ENCODE peak calls at places on chromosomes 12 and 14, in eight cellular contexts. G is uterus, V is kidney epithelial cell, K is cardiac muscle cell, Q is stomach, O is Caco-2, D is A549, C is choroid plexus epithelial cell. E is an unnamed sample.

GRCh38 chr14:102426796-102427195 is 64.1 kb downstream of the TECPR2 start:
- DNase-seq in G (no peak), V (no peak), K (no peak), Q (no peak), O (no peak), D (no peak), C (no peak), E (no peak)

GRCh38 chr12:57127101-57127709 is 1.1 kb upstream of the LRP1 start:
- DNase-seq in G (peak), V (no peak), K (no peak), Q (peak), O (peak), D (peak), C (no peak), E (peak)

GRCh38 chr12:58030566-58031279 is 89.4 kb downstream of the ATP23 start:
- DNase-seq in G (no peak), V (peak), K (peak), Q (no peak), O (no peak), D (no peak), C (peak), E (no peak)

GRCh38 chr14:100131181-100131580 is 28.3 kb downstream of the DEGS2 start:
- DNase-seq in G (no peak), V (no peak), K (no peak), Q (peak), O (peak), D (no peak), C (no peak), E (no peak)

GRCh38 chr14:37027188-37027824 is 145.1 kb downstream of the SLC25A21 start:
- DNase-seq in G (no peak), V (no peak), K (no peak), Q (no peak), O (no peak), D (no peak), C (no peak), E (no peak)

GRCh38 chr12:49698619-49699545 is 8.3 kb downstream of the FMNL3 start:
- DNase-seq in G (no peak), V (peak), K (peak), Q (no peak), O (no peak), D (no peak), C (peak), E (peak)

GRCh38 chr12:30975581-30975980 is 49.0 kb downstream of the TSPAN11 start:
- DNase-seq in G (no peak), V (no peak), K (no peak), Q (no peak), O (no peak), D (no peak), C (no peak), E (no peak)

GRCh38 chr14:41285193-41285748 is 321.4 kb upstream of the LRFN5 start:
- DNase-seq in G (no peak), V (no peak), K (peak), Q (peak), O (peak), D (peak), C (peak), E (no peak)

GRCh38 chr12:25311501-25311900 is 60.8 kb upstream of the KRAS start:
- DNase-seq in G (no peak), V (no peak), K (no peak), Q (no peak), O (no peak), D (no peak), C (no peak), E (no peak)

GRCh38 chr14:52874389-52874788 is 76.5 kb downstream of the FERMT2 start:
- DNase-seq in G (no peak), V (no peak), K (no peak), Q (no peak), O (no peak), D (no peak), C (no peak), E (no peak)

GRCh38 chr14:80681651-80682050 is 259.9 kb downstream of the CEP128 start:
- DNase-seq in G (no peak), V (no peak), K (no peak), Q (no peak), O (no peak), D (no peak), C (no peak), E (no peak)

GRCh38 chr14:89310211-89310610 is 106.8 kb downstream of the FOXN3 start:
- DNase-seq in G (no peak), V (no peak), K (no peak), Q (no peak), O (no peak), D (no peak), C (no peak), E (no peak)

GRCh38 chr12:40691913-40692616 is at the start of gene CNTN1:
- DNase-seq in G (peak), V (no peak), K (peak), Q (no peak), O (no peak), D (peak), C (peak), E (peak)

GRCh38 chr14:61188936-61189808 is 92.0 kb downstream of the TMEM30B start:
- DNase-seq in G (peak), V (no peak), K (peak), Q (peak), O (no peak), D (peak), C (peak), E (no peak)

GRCh38 chr14:61107148-61107641 is 126.2 kb downstream of the SLC38A6 start:
- DNase-seq in G (peak), V (no peak), K (peak), Q (no peak), O (no peak), D (no peak), C (peak), E (no peak)

GRCh38 chr12:112677050-112677765 is 114.3 kb upstream of the RPH3A start:
- DNase-seq in G (no peak), V (no peak), K (no peak), Q (no peak), O (no peak), D (no peak), C (no peak), E (no peak)

GRCh38 chr12:1855241-1855640 is 34.9 kb downstream of the LRTM2 start:
- DNase-seq in G (no peak), V (no peak), K (peak), Q (no peak), O (peak), D (no peak), C (peak), E (no peak)

GRCh38 chr14:47194051-47194450 is 481.4 kb downstream of the MDGA2 start:
- DNase-seq in G (no peak), V (no peak), K (peak), Q (no peak), O (no peak), D (no peak), C (peak), E (no peak)

GRCh38 chr12:123591702-123592481 is 7.5 kb downstream of the TMED2 start:
- DNase-seq in G (no peak), V (no peak), K (peak), Q (no peak), O (peak), D (no peak), C (peak), E (no peak)

GRCh38 chr12:68106160-68106559 is 53.4 kb downstream of the IFNG start:
- DNase-seq in G (no peak), V (peak), K (peak), Q (no peak), O (no peak), D (no peak), C (peak), E (no peak)

GRCh38 chr14:95703805-95704204 is 10.1 kb downstream of the TCL1A start:
- DNase-seq in G (no peak), V (no peak), K (no peak), Q (no peak), O (no peak), D (no peak), C (no peak), E (no peak)

DNA sequence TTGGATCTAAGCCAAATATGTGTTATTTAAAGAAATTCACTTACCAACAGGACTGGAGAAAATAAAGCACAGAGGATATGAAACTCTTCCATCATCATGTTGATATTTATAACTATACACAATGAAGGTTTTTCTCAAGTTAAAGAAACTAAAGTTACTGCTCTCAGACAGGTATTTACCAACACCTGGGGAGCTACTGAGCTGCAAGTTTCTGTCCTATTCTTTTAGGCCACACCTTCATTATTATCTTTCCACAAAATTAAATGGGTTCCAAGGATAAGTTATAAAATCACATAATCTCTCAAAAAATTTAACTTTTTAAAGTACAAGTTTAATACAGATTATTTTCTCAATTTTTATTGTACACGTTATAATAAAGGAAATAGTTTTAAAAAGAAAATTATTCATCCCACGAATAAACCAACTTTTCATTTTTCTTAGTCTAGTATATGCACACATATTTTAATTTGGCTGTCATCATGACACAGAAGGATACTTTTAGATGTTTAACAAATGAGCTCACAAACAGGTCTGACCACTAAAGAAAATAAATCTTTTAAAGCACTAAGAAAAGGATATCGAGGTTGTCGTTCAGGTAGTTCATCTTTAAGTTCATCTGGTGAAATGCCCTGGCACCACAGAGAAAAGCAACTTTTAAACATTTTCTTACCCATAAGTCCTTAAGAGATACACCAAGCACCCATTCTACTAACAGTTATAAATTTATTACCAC is 7.8 kb downstream of the GMFB start:
- DNase-seq in G (no peak), V (no peak), K (no peak), Q (no peak), O (no peak), D (no peak), C (no peak), E (no peak)
- TF ChIP-seq CTCF in G (no peak), V (no peak), K (no peak), Q (no peak), O (no peak), D (no peak), C (no peak), E (no peak)

DNA sequence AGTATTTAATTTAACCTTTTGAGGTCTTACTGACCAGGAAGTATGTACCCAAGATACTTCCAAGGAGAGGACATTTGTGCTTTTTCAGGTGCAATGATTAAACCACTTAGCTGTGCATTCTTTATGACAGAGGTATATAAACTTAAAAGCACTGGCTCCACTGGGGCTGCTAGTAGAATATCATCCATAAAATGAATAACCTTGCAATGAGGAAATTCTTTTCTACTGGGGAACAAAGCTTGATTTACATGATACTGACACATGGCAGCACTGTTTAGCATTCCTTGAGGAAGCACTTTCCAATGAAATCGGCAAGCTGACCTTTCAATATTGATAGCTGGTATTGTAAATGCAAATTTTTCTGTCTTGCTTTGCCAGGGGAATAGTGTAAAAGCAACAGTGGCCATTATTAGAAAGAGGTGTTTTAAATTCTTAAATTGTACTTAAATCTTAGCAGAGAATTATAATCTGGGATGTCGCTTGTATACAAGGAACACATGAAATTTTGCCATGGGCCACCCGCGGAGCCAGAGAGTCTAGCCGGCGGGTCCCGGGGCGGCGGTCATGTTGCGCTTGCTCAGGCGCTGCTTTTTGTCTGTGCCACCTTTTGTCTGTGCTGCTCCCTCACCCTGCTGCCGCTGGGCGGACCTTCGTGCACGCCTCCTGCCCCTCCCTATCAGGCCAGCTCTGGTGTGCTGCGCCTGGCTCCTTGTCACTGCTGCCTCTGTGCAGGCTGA is 20.9 kb upstream of the BLTP3B start:
- DNase-seq in G (peak), V (no peak), K (peak), Q (peak), O (no peak), D (peak), C (peak), E (peak)
- TF ChIP-seq CTCF in G (peak), V (peak), K (peak), Q (peak), O (no peak), D (no peak), C (peak), E (peak)

DNA sequence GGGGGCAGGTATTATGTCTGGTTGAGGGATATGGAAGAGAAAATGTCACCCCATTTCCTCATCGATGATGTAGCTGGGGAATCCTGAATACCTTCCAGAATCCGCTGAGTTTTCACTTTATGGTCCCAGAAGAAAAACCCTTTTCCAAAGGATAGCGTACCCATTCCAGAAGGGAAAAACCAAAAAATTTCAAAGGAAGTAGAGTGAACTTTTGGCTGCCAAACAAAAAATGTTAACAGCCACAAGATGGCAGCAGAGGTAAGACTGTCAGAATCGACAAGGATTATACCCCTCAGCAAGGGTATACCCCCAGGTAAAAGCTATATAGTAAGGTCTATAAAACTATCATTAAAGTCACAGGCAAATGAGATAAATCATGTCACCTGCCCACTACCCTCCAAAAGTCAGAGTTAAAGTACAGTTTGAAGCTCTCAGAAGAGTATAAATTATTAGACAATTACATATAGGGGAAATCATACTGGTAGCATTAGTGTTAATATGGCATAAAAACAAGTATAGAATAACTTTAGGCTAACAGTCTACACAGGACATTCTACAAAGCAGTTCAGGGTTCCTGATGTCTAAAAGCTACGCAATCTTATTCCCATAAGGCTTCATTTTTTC is 18.0 kb downstream of the ACIN1 start:
- DNase-seq in G (no peak), V (no peak), K (peak), Q (no peak), O (no peak), D (peak), C (peak), E (no peak)
- TF ChIP-seq CTCF in G (peak), V (peak), K (peak), Q (peak), O (peak), D (peak), C (peak), E (peak)

GRCh38 chr12:51926064-51926632 is 18.8 kb downstream of the ACVRL1 start:
- DNase-seq in G (no peak), V (no peak), K (peak), Q (no peak), O (peak), D (no peak), C (no peak), E (no peak)
- TF ChIP-seq CTCF in G (no peak), V (no peak), K (no peak), Q (no peak), O (no peak), D (no peak), C (no peak), E (no peak)

DNA sequence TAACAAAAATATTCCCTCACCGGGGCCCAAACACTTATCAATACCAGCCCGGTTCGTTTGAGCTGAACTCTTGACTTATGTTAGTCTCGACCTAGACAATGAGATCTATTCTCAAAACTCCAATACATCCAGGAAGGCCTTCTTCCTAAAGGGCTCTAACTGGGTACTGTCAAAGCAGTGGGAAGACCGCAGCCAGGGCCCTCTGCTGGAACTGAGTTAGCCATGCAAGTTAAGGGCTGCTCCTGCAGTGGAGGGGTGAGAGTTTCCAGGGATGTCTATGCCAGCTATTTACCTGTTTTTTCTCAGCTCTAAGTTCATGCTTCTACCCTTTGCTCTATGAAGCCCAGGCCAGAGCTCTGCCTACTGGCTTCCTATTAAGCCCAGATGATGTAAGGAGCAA is 348.8 kb downstream of the GXYLT1 start:
- DNase-seq in G (no peak), V (no peak), K (no peak), Q (no peak), O (no peak), D (peak), C (no peak), E (no peak)
- TF ChIP-seq CTCF in G (no peak), V (peak), K (no peak), Q (no peak), O (peak), D (no peak), C (no peak), E (no peak)

GRCh38 chr14:63707216-63707615 is 20.6 kb downstream of the SGPP1 start:
- DNase-seq in G (no peak), V (no peak), K (no peak), Q (no peak), O (no peak), D (no peak), C (no peak), E (no peak)

GRCh38 chr14:63713765-63714164 is 14.1 kb downstream of the SGPP1 start:
- DNase-seq in G (no peak), V (no peak), K (peak), Q (no peak), O (no peak), D (peak), C (peak), E (no peak)

GRCh38 chr14:63710497-63710896 is 17.4 kb downstream of the SGPP1 start:
- DNase-seq in G (no peak), V (no peak), K (no peak), Q (no peak), O (no peak), D (no peak), C (no peak), E (no peak)

GRCh38 chr14:63713058-63713457 is 14.8 kb downstream of the SGPP1 start:
- DNase-seq in G (no peak), V (no peak), K (peak), Q (no peak), O (no peak), D (no peak), C (no peak), E (no peak)

GRCh38 chr14:63712123-63712522 is 15.7 kb downstream of the SGPP1 start:
- DNase-seq in G (no peak), V (no peak), K (no peak), Q (no peak), O (no peak), D (no peak), C (no peak), E (no peak)
- TF ChIP-seq CTCF in G (no peak), V (no peak), K (no peak), Q (no peak), O (no peak), D (no peak), C (no peak), E (no peak)

GRCh38 chr12:53950441-53950781 is 4.3 kb upstream of the HOXC12 start:
- DNase-seq in G (no peak), V (no peak), K (no peak), Q (no peak), O (no peak), D (peak), C (no peak), E (no peak)
- TF ChIP-seq CTCF in G (no peak), V (no peak), K (no peak), Q (no peak), O (peak), D (no peak), C (no peak), E (no peak)

E was measured in Peyer's patch.